ENCODE peak calls at places on chromosome 1, in ten cellular contexts. J, Q, C, K, N, Z, R, S, G and I are unnamed samples. For H3K36me3 and H3K27me3, the result is how much of the 10 kb centered on the place peaks cover.

GRCh38 chr1:27602510-27603319 is 1.2 kb downstream of the AHDC1 start:
- DNase-seq in C (peak), Q (peak), K (peak), G (peak), N (peak), R (peak), J (no peak), S (peak), Z (peak), I (peak)

GRCh38 chr1:63688302-63688701 is 85.5 kb upstream of the ROR1 start:
- DNase-seq in S (no peak), N (no peak), C (no peak), Q (no peak), R (no peak), J (no peak), Z (no peak), G (no peak), K (no peak), I (no peak)

GRCh38 chr1:199404191-199404590 is 623.3 kb upstream of the NR5A2 start:
- DNase-seq in K (no peak), J (no peak), Q (no peak), C (peak), R (no peak), Z (no peak), N (no peak), S (no peak), G (no peak), I (no peak)

GRCh38 chr1:113763651-113764050 is 4.4 kb upstream of the PHTF1 start:
- DNase-seq in K (no peak), N (no peak), Q (no peak), Z (no peak), S (no peak), C (no peak), G (no peak), J (no peak), R (no peak), I (peak)

GRCh38 chr1:207112907-207113306 is 8.9 kb downstream of the C4BPA start:
- DNase-seq in Z (no peak), C (no peak), G (no peak), S (no peak), J (no peak), R (no peak), Q (no peak), N (no peak), K (peak), I (no peak)

GRCh38 chr1:113552244-113552643 is 161.9 kb downstream of the MAGI3 start:
- DNase-seq in N (no peak), R (no peak), Z (no peak), Q (peak), G (no peak), J (no peak), C (no peak), K (no peak), S (no peak), I (no peak)

GRCh38 chr1:30847358-30847972 is 61.1 kb downstream of the SDC3 start:
- DNase-seq in S (no peak), N (no peak), G (peak), R (peak), Z (peak), K (peak), C (peak), J (no peak), Q (no peak), I (no peak)

GRCh38 chr1:31625561-31626272 is 8.2 kb downstream of the HCRTR1 start:
- DNase-seq in R (no peak), Q (no peak), C (no peak), N (no peak), J (no peak), K (no peak), G (no peak), S (no peak), Z (no peak), I (no peak)

GRCh38 chr1:210024996-210025395 is 87.0 kb downstream of the SYT14 start:
- DNase-seq in J (no peak), N (no peak), K (no peak), R (no peak), C (peak), Q (no peak), S (no peak), G (no peak), Z (no peak), I (no peak)

GRCh38 chr1:169576241-169576933 is 9.9 kb downstream of the F5 start:
- DNase-seq in C (peak), G (no peak), Z (no peak), N (no peak), R (no peak), J (no peak), Q (no peak), S (no peak), K (no peak), I (no peak)

GRCh38 chr1:30684881-30685795 is 38.2 kb downstream of the MATN1 start:
- DNase-seq in S (peak), J (no peak), N (peak), R (peak), Z (peak), C (peak), K (no peak), G (peak), Q (peak), I (peak)

GRCh38 chr1:58310469-58310868 is 236.1 kb downstream of the OMA1 start:
- DNase-seq in K (no peak), C (no peak), Q (no peak), R (no peak), Z (no peak), G (no peak), J (no peak), N (no peak), S (no peak), I (no peak)

GRCh38 chr1:69568435-69569280 is 936 bp downstream of the LRRC7 start:
- DNase-seq in J (no peak), G (no peak), S (peak), Z (no peak), Q (no peak), K (no peak), N (no peak), C (peak), R (no peak), I (no peak)

GRCh38 chr1:57860333-57860732 is 436.5 kb upstream of the DAB1 start:
- DNase-seq in S (no peak), C (peak), G (no peak), R (no peak), K (no peak), Q (no peak), J (no peak), Z (no peak), N (no peak), I (no peak)

GRCh38 chr1:87684786-87685185 is 356.1 kb downstream of the LMO4 start:
- DNase-seq in C (peak), J (no peak), G (no peak), K (no peak), N (no peak), R (no peak), Z (no peak), Q (no peak), S (no peak), I (peak)

GRCh38 chr1:85327759-85328158 is 51.3 kb upstream of the BCL10 start:
- DNase-seq in R (no peak), J (no peak), Z (no peak), K (no peak), Q (peak), N (no peak), C (no peak), S (no peak), G (no peak), I (no peak)
- H3K36me3 ChIP-seq in R (under half), J (under half), Z (under half), K (under half), Q (under half), N (under half), C (under half), S (under half), G (under half), I (under half)

DNA sequence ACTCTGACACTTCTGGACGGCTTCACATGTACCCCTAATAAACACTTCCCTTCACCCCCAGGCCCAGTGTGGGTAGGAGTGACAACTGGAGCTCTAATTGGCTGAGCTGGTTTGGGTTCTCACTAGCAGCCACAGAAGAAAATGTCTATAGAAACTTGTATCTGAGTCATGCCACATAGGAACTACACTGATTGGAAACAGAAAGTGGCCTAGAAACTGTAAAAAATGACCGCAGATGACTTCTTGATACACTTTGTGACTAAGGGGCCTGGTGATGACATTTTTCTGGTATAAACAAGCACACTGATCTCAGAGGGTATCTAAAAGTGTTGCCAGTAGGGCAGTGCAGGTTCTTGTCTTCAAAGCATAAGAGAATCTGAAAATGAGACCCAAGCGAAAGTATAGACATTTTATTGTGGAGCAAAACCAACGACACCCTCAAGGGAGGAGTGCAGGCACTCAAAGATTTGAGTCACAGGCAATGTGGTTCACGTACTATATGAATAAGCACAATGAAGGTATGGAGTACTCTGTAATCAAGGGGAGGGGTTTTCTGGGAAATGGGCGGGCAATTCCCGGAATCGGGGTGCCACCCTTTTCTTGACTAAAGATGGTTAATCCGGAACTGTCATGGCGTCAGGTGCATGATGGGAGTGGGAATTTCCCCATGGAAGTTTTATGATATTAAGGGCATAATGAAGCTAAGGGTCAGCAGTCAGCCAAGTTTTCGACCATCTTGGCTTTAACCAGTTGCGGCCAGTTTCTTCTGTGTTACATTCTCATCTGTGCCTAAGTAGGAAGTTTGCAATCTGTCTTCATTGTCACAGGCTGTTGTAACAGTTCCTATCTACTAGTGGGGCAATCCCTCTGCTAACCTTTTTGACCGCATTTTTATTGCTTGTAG is at the start of gene AIM2:
- DNase-seq in C (no peak), N (peak), G (peak), Z (no peak), K (no peak), Q (peak), S (no peak), R (peak), J (no peak), I (no peak)
- H3K27ac ChIP-seq in C (no peak), N (peak), G (peak), Z (no peak), K (no peak), Q (peak), S (no peak), R (peak), J (peak), I (no peak)

GRCh38 chr1:4132525-4133308 is 232.6 kb upstream of the C1orf174 start:
- DNase-seq in J (no peak), S (no peak), K (no peak), G (no peak), C (no peak), Z (no peak), Q (no peak), R (no peak), N (no peak), I (no peak)
- H3K27me3 ChIP-seq in J (under half), S (under half), K (under half), G (under half), C (under half), Z (under half), Q (half or more), R (under half), N (under half), I (under half)

DNA sequence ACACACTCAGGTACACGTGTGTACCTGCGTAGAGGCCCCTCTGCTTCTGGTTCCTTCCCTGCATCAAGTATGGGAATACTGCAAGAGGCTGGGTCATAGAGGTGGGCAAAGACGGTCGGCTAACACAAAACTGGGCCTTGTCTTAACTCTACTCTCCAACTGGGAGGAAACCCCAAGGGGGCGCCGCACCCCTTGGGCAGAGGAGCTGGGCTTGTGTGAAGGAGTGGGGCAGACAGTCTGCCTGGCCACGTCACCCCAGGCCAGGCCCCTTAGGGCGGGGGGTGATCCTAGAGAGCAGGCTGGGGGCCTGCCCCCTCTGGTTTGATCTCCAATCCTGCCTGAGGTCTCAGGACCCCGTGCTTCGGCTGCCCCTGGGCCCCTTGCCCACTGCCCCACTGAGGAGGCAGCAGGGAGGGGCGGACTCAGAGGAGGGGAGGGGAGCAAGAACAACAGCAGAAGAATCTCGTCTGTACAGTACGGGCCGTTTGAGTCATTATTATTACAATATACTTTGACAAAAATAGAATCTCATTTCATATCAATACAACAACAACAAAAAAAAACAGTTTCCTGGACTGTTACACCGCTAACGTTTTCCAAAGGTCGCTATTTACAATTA is 34.7 kb downstream of the MEF2D start:
- DNase-seq in N (no peak), K (no peak), S (no peak), J (no peak), Z (no peak), C (peak), Q (no peak), G (no peak), R (no peak), I (peak)
- H3K36me3 ChIP-seq in N (half or more), K (under half), S (under half), J (under half), Z (under half), C (under half), Q (under half), G (half or more), R (under half), I (half or more)

GRCh38 chr1:4653328-4653660 is 1.1 kb upstream of the AJAP1 start:
- DNase-seq in S (no peak), N (no peak), R (no peak), Z (no peak), G (no peak), Q (no peak), K (no peak), J (no peak), C (no peak), I (no peak)
- H3K27ac ChIP-seq in S (no peak), N (no peak), R (no peak), Z (no peak), G (no peak), Q (no peak), K (no peak), J (no peak), C (no peak), I (no peak)

GRCh38 chr1:3034162-3034561 is 12.9 kb downstream of the ACTRT2 start:
- DNase-seq in G (no peak), Q (no peak), Z (no peak), R (no peak), K (no peak), N (no peak), J (no peak), C (no peak), S (no peak), I (no peak)
- H3K27me3 ChIP-seq in G (under half), Q (half or more), Z (under half), R (under half), K (under half), N (under half), J (under half), C (under half), S (under half), I (under half)

GRCh38 chr1:11193376-11193775 is 4.2 kb downstream of the ANGPTL7 start:
- DNase-seq in Q (no peak), Z (no peak), N (no peak), R (no peak), C (no peak), J (no peak), G (no peak), K (no peak), S (no peak), I (no peak)

GRCh38 chr1:11198257-11198656 is 9.1 kb downstream of the ANGPTL7 start:
- DNase-seq in K (no peak), Z (no peak), C (no peak), S (no peak), R (no peak), N (no peak), J (no peak), Q (no peak), G (no peak), I (no peak)

GRCh38 chr1:11196945-11197344 is 7.8 kb downstream of the ANGPTL7 start:
- DNase-seq in R (no peak), K (no peak), N (no peak), S (no peak), Q (peak), Z (no peak), C (peak), G (no peak), J (no peak), I (no peak)

GRCh38 chr1:11197359-11197758 is 8.2 kb downstream of the ANGPTL7 start:
- DNase-seq in S (no peak), K (no peak), R (no peak), G (no peak), J (no peak), Z (no peak), C (no peak), Q (no peak), N (no peak), I (no peak)

GRCh38 chr1:11194407-11195176 is 5.4 kb downstream of the ANGPTL7 start:
- DNase-seq in G (no peak), S (peak), J (no peak), Q (no peak), R (no peak), C (peak), K (no peak), N (no peak), Z (no peak), I (no peak)
- H3K36me3 ChIP-seq in G (half or more), S (under half), J (under half), Q (half or more), R (under half), C (under half), K (under half), N (half or more), Z (under half), I (half or more)

GRCh38 chr1:12180315-12180714 is 13.5 kb downstream of the TNFRSF1B start:
- DNase-seq in C (no peak), J (no peak), K (peak), G (peak), Q (no peak), N (no peak), S (no peak), Z (peak), R (peak), I (no peak)

GRCh38 chr1:12177999-12178441 is 11.2 kb downstream of the TNFRSF1B start:
- DNase-seq in Z (peak), N (peak), Q (peak), J (no peak), C (peak), S (no peak), K (peak), R (peak), G (peak), I (no peak)

GRCh38 chr1:12178511-12178910 is 11.7 kb downstream of the TNFRSF1B start:
- DNase-seq in K (no peak), J (no peak), C (no peak), S (no peak), G (no peak), Z (no peak), R (no peak), N (peak), Q (no peak), I (no peak)

GRCh38 chr1:12179638-12180121 is 12.9 kb downstream of the TNFRSF1B start:
- DNase-seq in J (no peak), N (no peak), C (no peak), Q (no peak), R (no peak), Z (no peak), S (no peak), G (no peak), K (no peak), I (no peak)

GRCh38 chr1:12179111-12179519 is 12.3 kb downstream of the TNFRSF1B start:
- DNase-seq in S (no peak), C (no peak), G (no peak), J (no peak), N (peak), R (no peak), K (no peak), Z (no peak), Q (no peak), I (no peak)
- H3K27ac ChIP-seq in S (no peak), C (no peak), G (peak), J (peak), N (peak), R (peak), K (no peak), Z (peak), Q (no peak), I (no peak)